ENCODE peak calls at places on chromosomes 13 and 19, in five cellular contexts. W is IMR-90, F is H9, P is mesenchymal stem cell, A is H1. M is an unnamed sample.
A peak's percentile ranks its signal among the peaks of the same experiment; 100 is the strongest.

GRCh38 chr13:75685239-75685697 is 49.1 kb downstream of the LMO7 start:
- DNase-seq in P (peak; percentile 90), W (peak; percentile 91), F (peak; percentile 52), A (no peak), M (peak; percentile 6)

GRCh38 chr13:34124912-34125311 is 307.0 kb downstream of the RFC3 start:
- DNase-seq in A (no peak), W (no peak), F (no peak), P (no peak), M (no peak)

GRCh38 chr19:50660083-50660366 is 10.8 kb downstream of the C19orf81 start:
- DNase-seq in F (no peak), W (no peak), P (no peak), A (no peak), M (no peak)

GRCh38 chr13:50291611-50292010 is 276.4 kb downstream of the KCNRG start:
- DNase-seq in W (no peak), P (no peak), F (no peak), A (no peak), M (no peak)

GRCh38 chr19:50258918-50259372 is 55.5 kb downstream of the MYH14 start:
- DNase-seq in W (no peak), A (peak; percentile 95), F (peak; percentile 80), P (no peak), M (no peak)

GRCh38 chr19:39599116-39599515 is 3.2 kb upstream of the LGALS13 start:
- DNase-seq in A (peak; percentile 58), W (peak; percentile 27), F (no peak), P (peak; percentile 18), M (peak; percentile 53)

GRCh38 chr19:35034588-35035382 is 4.5 kb downstream of the SCN1B start:
- DNase-seq in F (no peak), P (no peak), W (no peak), A (no peak), M (no peak)

GRCh38 chr19:932647-933552 is 7.1 kb downstream of the ARID3A start:
- DNase-seq in A (peak; percentile 56), W (peak; percentile 94), F (peak; percentile 76), P (peak; percentile 95), M (no peak)

GRCh38 chr13:105796081-105796480 is 739.4 kb downstream of the EFNB2 start:
- DNase-seq in W (no peak), P (no peak), A (no peak), F (no peak), M (no peak)

GRCh38 chr13:47672982-47673670 is 327.9 kb downstream of the SUCLA2 start:
- DNase-seq in W (peak; percentile 93), P (peak; percentile 94), F (no peak), A (no peak), M (no peak)

GRCh38 chr19:48296963-48297734 is 27.3 kb downstream of the ZNF114 start:
- DNase-seq in P (no peak), A (peak; percentile 60), W (no peak), F (peak; percentile 64), M (no peak)

GRCh38 chr13:67792151-67792665 is 562.1 kb upstream of the PCDH9 start:
- DNase-seq in F (no peak), A (no peak), W (no peak), P (no peak), M (no peak)

GRCh38 chr19:38034153-38034835 is 127.3 kb downstream of the SIPA1L3 start:
- DNase-seq in P (no peak), F (no peak), A (no peak), W (peak; percentile 62), M (no peak)

GRCh38 chr19:48315712-48316111 is 9.6 kb upstream of the EMP3 start:
- DNase-seq in P (no peak), A (no peak), F (no peak), W (no peak), M (no peak)

GRCh38 chr19:39506944-39507714 is 7.8 kb upstream of the SELENOV start:
- DNase-seq in W (peak; percentile 67), A (peak; percentile 81), P (peak; percentile 63), F (peak; percentile 82), M (peak; percentile 71)

GRCh38 chr19:43028866-43029265 is 2.6 kb upstream of the PSG11 start:
- DNase-seq in W (no peak), P (no peak), F (no peak), A (no peak), M (no peak)

GRCh38 chr19:45913874-45914830 is at the start of gene NANOS2:
- DNase-seq in F (peak; percentile 94), A (peak; percentile 91), W (no peak), P (no peak), M (peak; percentile 43)

GRCh38 chr13:78764665-78765064 is 105.7 kb upstream of the OBI1 start:
- DNase-seq in A (peak; percentile 57), F (peak; percentile 45), W (no peak), P (no peak), M (no peak)

GRCh38 chr19:7917292-7918061 is 2.7 kb upstream of the SNAPC2 start:
- DNase-seq in P (peak; percentile 71), W (peak; percentile 45), A (peak; percentile 86), F (peak; percentile 71), M (no peak)

GRCh38 chr19:38693380-38694223 is 46.2 kb downstream of the ACTN4 start:
- DNase-seq in W (peak; percentile 63), A (no peak), P (peak; percentile 84), F (peak; percentile 78), M (peak; percentile 89)

GRCh38 chr13:83532809-83533208 is 349.5 kb downstream of the SLITRK1 start:
- DNase-seq in W (no peak), P (no peak), F (no peak), A (no peak), M (no peak)

GRCh38 chr13:77533875-77534788 is 1.4 kb upstream of the SCEL start:
- DNase-seq in P (no peak), A (no peak), F (no peak), W (no peak), M (no peak)

GRCh38 chr19:17542793-17543582 is 12.5 kb upstream of the COLGALT1 start:
- DNase-seq in P (no peak), F (no peak), A (no peak), W (no peak), M (no peak)

GRCh38 chr19:35563207-35563829 is at the start of gene ATP4A:
- DNase-seq in A (no peak), P (no peak), F (no peak), W (no peak), M (no peak)

GRCh38 chr13:48790199-48790598 is 136.5 kb downstream of the CYSLTR2 start:
- DNase-seq in W (no peak), A (no peak), P (no peak), F (no peak), M (no peak)

GRCh38 chr19:33861950-33862349 is 65.3 kb downstream of the KCTD15 start:
- DNase-seq in W (no peak), P (no peak), A (no peak), F (no peak), M (no peak)

GRCh38 chr13:49292742-49293498 is 45.2 kb downstream of the CDADC1 start:
- DNase-seq in W (peak; percentile 96), A (no peak), P (peak; percentile 74), F (no peak), M (no peak)

GRCh38 chr19:38239816-38240215 is 15.8 kb upstream of the DPF1 start:
- DNase-seq in F (no peak), P (no peak), W (no peak), A (no peak), M (no peak)

GRCh38 chr13:48251616-48252081 is 18.6 kb downstream of the ITM2B start:
- DNase-seq in F (no peak), W (peak; percentile 58), A (no peak), P (no peak), M (no peak)

GRCh38 chr19:18723871-18724377 is 40.4 kb downstream of the CRTC1 start:
- DNase-seq in A (no peak), P (no peak), F (no peak), W (no peak), M (no peak)

GRCh38 chr19:8257052-8257443 is 47.9 kb downstream of the CERS4 start:
- DNase-seq in W (no peak), P (no peak), F (peak; percentile 49), A (peak; percentile 65), M (no peak)

GRCh38 chr19:33290082-33290815 is 12.1 kb downstream of the CEBPA start:
- DNase-seq in F (no peak), A (no peak), W (no peak), P (no peak), M (no peak)

GRCh38 chr19:44202470-44202869 is 9.9 kb upstream of the ZNF227 start:
- DNase-seq in W (peak; percentile 51), F (no peak), P (no peak), A (no peak), M (no peak)

GRCh38 chr19:58326501-58326913 is 287 bp upstream of the ZSCAN22 start:
- DNase-seq in F (no peak), P (no peak), W (no peak), A (no peak), M (no peak)

GRCh38 chr19:58328999-58329398 is 2.2 kb downstream of the ZSCAN22 start:
- DNase-seq in P (no peak), F (peak; percentile 77), A (peak; percentile 78), W (no peak), M (peak; percentile 47)

GRCh38 chr19:58325623-58326022 is 1.2 kb upstream of the ZSCAN22 start:
- DNase-seq in A (no peak), W (peak; percentile 57), F (no peak), P (peak; percentile 12), M (no peak)

GRCh38 chr19:58330458-58330857 is 3.7 kb downstream of the ZSCAN22 start:
- DNase-seq in W (peak; percentile 76), A (no peak), F (no peak), P (peak; percentile 82), M (no peak)

GRCh38 chr19:58326914-58327726 is at the start of gene ZSCAN22:
- DNase-seq in F (peak; percentile 96), P (peak; percentile 98), W (peak; percentile 95), A (peak; percentile 94), M (peak; percentile 95)
- H3K4ac ChIP-seq in F (no peak within 1 kb of the TSS), P (peak within 1 kb of the TSS; percentile 85), W (peak within 1 kb of the TSS; percentile 90), A (peak within 1 kb of the TSS; percentile 90), M (peak within 1 kb of the TSS; percentile 61)

GRCh38 chr13:110348751-110349150 is 41.7 kb downstream of the COL4A2 start:
- DNase-seq in A (no peak), F (no peak), P (no peak), W (no peak), M (no peak)
- H3K4ac ChIP-seq in A (no peak overlapping the region), F (no peak overlapping the region), P (no peak overlapping the region), W (no peak overlapping the region), M (no peak overlapping the region)

GRCh38 chr19:15199219-15199651 is 1.6 kb downstream of the NOTCH3 start:
- DNase-seq in P (no peak), A (no peak), W (no peak), F (no peak), M (no peak)
- H3K4ac ChIP-seq in P (no peak overlapping the region), A (peak overlapping the region; percentile 98), W (peak overlapping the region; percentile 27), F (no peak overlapping the region), M (peak overlapping the region; percentile 2)

DNA sequence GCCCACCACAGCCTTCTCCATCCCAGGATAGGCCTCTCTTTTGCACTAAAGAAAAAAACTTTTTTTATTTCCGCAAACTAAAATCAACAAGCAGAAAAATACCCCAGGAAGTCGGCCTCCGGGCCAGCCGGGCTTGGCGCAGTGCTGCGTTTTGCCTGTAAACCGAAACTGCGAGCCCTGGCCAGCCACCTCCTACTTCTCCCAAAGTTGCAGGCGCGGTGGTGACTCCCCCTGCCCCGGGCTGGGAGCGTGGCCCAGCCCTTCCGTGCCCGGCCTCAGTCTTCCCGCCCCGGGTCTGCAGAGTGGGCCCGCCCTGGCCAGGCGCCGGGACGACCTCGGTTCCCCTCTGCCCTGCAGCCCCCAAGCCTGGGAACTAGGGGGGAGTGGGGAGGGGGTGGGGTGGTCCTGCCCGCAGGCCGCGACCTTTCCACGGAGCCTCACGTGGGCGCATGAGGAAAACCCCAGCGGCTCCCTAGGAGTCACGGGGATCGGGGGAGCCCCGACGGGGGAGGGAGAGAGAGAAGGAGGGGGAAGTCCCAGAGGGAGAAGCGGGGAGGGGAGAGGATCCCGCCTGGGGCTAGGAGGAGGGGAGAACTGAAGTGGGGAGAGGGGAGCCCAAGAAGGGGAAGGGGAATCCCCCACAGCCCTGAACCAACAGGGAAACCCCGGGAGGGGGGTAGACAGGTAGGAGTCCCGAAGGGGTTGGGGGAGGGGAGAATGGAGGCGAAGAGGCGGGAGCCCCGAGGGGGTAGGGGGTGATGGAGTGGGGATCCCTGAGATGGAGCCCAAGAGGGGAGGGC is 3.0 kb downstream of the GADD45B start:
- DNase-seq in W (peak; percentile 76), P (peak; percentile 91), F (no peak), A (peak; percentile 84), M (no peak)
- H3K4ac ChIP-seq in W (peak overlapping the region; percentile 83), P (no peak overlapping the region), F (no peak overlapping the region), A (no peak overlapping the region), M (no peak overlapping the region)

M was measured in neuronal stem cell.